ENCODE peak calls at places on chromosomes 12 and 14, in six cellular contexts. K, X, V, A, U and O are unnamed samples.

GRCh38 chr14:54538055-54538454 is 28.3 kb downstream of the CGRRF1 start:
- DNase-seq in V (no peak), U (no peak), A (no peak), X (no peak), K (no peak), O (no peak)

GRCh38 chr12:67884596-67884995 is 104.7 kb upstream of the IFNG-AS1 start:
- DNase-seq in X (no peak), V (no peak), U (no peak), K (no peak), A (no peak), O (no peak)

GRCh38 chr14:21867541-21867940 is 193.9 kb upstream of the OR4E1 start:
- DNase-seq in X (no peak), K (no peak), A (no peak), V (no peak), U (no peak), O (no peak)

GRCh38 chr14:68546839-68547238 is 246.0 kb downstream of the ZFP36L1 start:
- DNase-seq in V (no peak), X (no peak), K (no peak), U (peak; percentile 47), A (no peak), O (no peak)

GRCh38 chr12:112705037-112705632 is 86.4 kb upstream of the RPH3A start:
- DNase-seq in V (no peak), U (no peak), K (no peak), A (no peak), X (no peak), O (peak; percentile 31)

GRCh38 chr14:68384881-68385280 is 408.0 kb downstream of the ZFP36L1 start:
- DNase-seq in A (no peak), U (no peak), K (no peak), X (no peak), V (no peak), O (no peak)

GRCh38 chr12:32734952-32735351 is 20.7 kb downstream of the YARS2 start:
- DNase-seq in X (no peak), K (no peak), A (no peak), U (no peak), V (no peak), O (no peak)

GRCh38 chr12:32671930-32672785 is 6.9 kb upstream of the DNM1L start:
- DNase-seq in A (no peak), K (peak; percentile 75), V (peak; percentile 33), U (peak; percentile 74), X (no peak), O (peak; percentile 65)

GRCh38 chr12:111170559-111170958 is 198.3 kb downstream of the PHETA1 start:
- DNase-seq in K (peak; percentile 51), U (no peak), X (no peak), V (no peak), A (no peak), O (no peak)

GRCh38 chr14:100606687-100607610 is 19.7 kb upstream of the BEGAIN start:
- DNase-seq in V (no peak), A (no peak), K (no peak), X (no peak), U (no peak), O (no peak)

GRCh38 chr12:20646239-20646827 is 48.8 kb upstream of the SLCO1C1 start:
- DNase-seq in V (no peak), U (peak; percentile 15), A (no peak), K (peak; percentile 68), X (no peak), O (no peak)

GRCh38 chr14:89283327-89284060 is 133.5 kb downstream of the FOXN3 start:
- DNase-seq in X (no peak), K (no peak), A (no peak), U (no peak), V (no peak), O (no peak)

GRCh38 chr12:30110970-30111586 is 327.3 kb upstream of the TMTC1 start:
- DNase-seq in K (no peak), A (no peak), V (no peak), X (no peak), U (no peak), O (no peak)

GRCh38 chr14:68796418-68797101 is 3.7 kb upstream of the ZFP36L1 start:
- DNase-seq in U (no peak), K (no peak), V (no peak), A (no peak), X (no peak), O (no peak)

GRCh38 chr12:117580718-117581062 is 219.3 kb upstream of the NOS1 start:
- DNase-seq in X (no peak), K (peak; percentile 93), U (peak; percentile 51), A (peak; percentile 50), V (no peak), O (peak; percentile 83)

GRCh38 chr12:96258451-96258933 is 64.3 kb downstream of the ELK3 start:
- DNase-seq in X (no peak), V (peak; percentile 85), U (no peak), A (peak; percentile 70), K (no peak), O (peak; percentile 89)

GRCh38 chr12:78802593-78802992 is 62.0 kb upstream of the SYT1 start:
- DNase-seq in U (no peak), V (no peak), K (no peak), X (no peak), A (no peak), O (peak; percentile 78)

GRCh38 chr14:58821421-58821820 is 183.7 kb downstream of the DACT1 start:
- DNase-seq in K (no peak), V (no peak), A (no peak), X (no peak), U (no peak), O (no peak)

GRCh38 chr12:1877169-1877878 is 41.1 kb downstream of the CACNA2D4 start:
- DNase-seq in U (peak; percentile 1), X (no peak), A (no peak), V (no peak), K (no peak), O (no peak)

GRCh38 chr12:120668091-120668796 is 18.7 kb upstream of the MLEC start:
- DNase-seq in U (no peak), X (no peak), V (no peak), A (no peak), K (no peak), O (no peak)
- H3K4me1 ChIP-seq in U (peaks cover 5% of the 10 kb centered on the region), X (no peaks in the 10 kb centered on the region), V (no peaks in the 10 kb centered on the region), A (peaks cover 4% of the 10 kb centered on the region), K (peaks cover 33% of the 10 kb centered on the region), O (peaks cover 4% of the 10 kb centered on the region)

GRCh38 chr14:34693228-34693939 is 21.0 kb downstream of the CFL2 start:
- DNase-seq in V (peak; percentile 53), X (no peak), K (peak; percentile 61), A (no peak), U (no peak), O (no peak)
- H3K4me3 ChIP-seq in V (no peak overlapping the region), X (no peak overlapping the region), K (no peak overlapping the region), A (peak overlapping the region; percentile 42), U (no peak overlapping the region), O (peak overlapping the region; percentile 49)

DNA sequence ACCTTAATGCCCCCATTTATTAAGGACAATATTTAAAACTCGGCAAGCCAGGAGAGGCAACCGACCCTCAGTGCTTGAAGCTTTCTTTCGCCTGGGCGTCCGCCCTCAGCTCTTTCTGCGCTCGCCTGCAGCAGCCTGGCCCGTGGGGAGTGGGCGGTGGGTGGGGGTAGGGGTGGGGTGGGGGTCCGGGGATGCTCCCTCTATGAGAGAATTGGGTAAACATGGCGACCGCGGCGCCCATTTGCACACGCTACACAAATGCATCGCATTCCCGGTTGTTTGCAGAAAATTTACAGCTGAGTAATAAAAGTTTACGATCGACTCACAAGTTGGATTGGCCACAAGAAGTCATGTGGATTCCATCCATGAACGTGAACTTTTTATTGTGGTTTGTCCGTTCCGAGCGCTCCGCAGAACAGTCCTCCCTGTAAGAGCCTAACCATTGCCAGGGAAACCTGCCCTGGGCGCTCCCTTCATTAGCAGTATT is 7.7 kb downstream of the HOXC8 start:
- DNase-seq in A (no peak), K (no peak), V (no peak), X (no peak), U (no peak), O (peak; percentile 53)
- H3K4me1 ChIP-seq in A (peaks cover 29% of the 10 kb centered on the region), K (peaks cover 19% of the 10 kb centered on the region), V (no peaks in the 10 kb centered on the region), X (peaks cover 16% of the 10 kb centered on the region), U (peaks cover 10% of the 10 kb centered on the region), O (peaks cover 24% of the 10 kb centered on the region)

GRCh38 chr14:51990488-51990887 is 1.1 kb downstream of the RTRAF start:
- DNase-seq in U (no peak), X (no peak), V (no peak), A (no peak), K (no peak), O (no peak)
- H3K4me3 ChIP-seq in U (no peak overlapping the region), X (peak overlapping the region; percentile 65), V (peak overlapping the region; percentile 80), A (peak overlapping the region; percentile 80), K (peak overlapping the region; percentile 95), O (peak overlapping the region; percentile 98)

GRCh38 chr12:49662998-49663843 is 39.9 kb downstream of the PRPF40B start:
- DNase-seq in V (peak; percentile 25), X (peak; percentile 84), A (peak; percentile 71), K (peak; percentile 95), U (peak; percentile 67), O (peak; percentile 59)

GRCh38 chr12:49664591-49665146 is 41.3 kb downstream of the PRPF40B start:
- DNase-seq in X (no peak), V (no peak), U (no peak), K (no peak), A (no peak), O (peak; percentile 53)

GRCh38 chr12:49666176-49666575 is 41.0 kb downstream of the FMNL3 start:
- DNase-seq in A (no peak), V (no peak), U (no peak), K (no peak), X (no peak), O (no peak)

GRCh38 chr12:49665384-49665783 is 41.8 kb downstream of the FMNL3 start:
- DNase-seq in V (no peak), X (no peak), K (no peak), A (no peak), U (no peak), O (no peak)

GRCh38 chr12:49664167-49664566 is 40.8 kb downstream of the PRPF40B start:
- DNase-seq in K (no peak), U (no peak), X (no peak), A (no peak), V (no peak), O (no peak)
- H3K4me1 ChIP-seq in K (peaks cover 27% of the 10 kb centered on the region), U (peaks cover 64% of the 10 kb centered on the region), X (peaks cover 65% of the 10 kb centered on the region), A (peaks cover 56% of the 10 kb centered on the region), V (no peaks in the 10 kb centered on the region), O (peaks cover 11% of the 10 kb centered on the region)